ENCODE peak calls at places on chromosomes 5 and 9, in eight cellular contexts. N, T, H, M, X, A, J and R are unnamed samples.

GRCh38 chr5:56993241-56993640 is 41.3 kb upstream of the MIER3 start:
- DNase-seq in H (no peak), X (no peak), N (no peak), T (no peak), A (no peak), J (no peak), M (no peak), R (no peak)

GRCh38 chr5:159480849-159481248 is 150.6 kb upstream of the IL12B start:
- DNase-seq in J (no peak), A (no peak), N (no peak), H (no peak), X (no peak), M (no peak), T (no peak), R (no peak)

GRCh38 chr5:156354571-156354970 is 27.6 kb downstream of the SGCD start:
- DNase-seq in A (no peak), H (no peak), N (no peak), M (no peak), T (no peak), J (no peak), X (no peak), R (no peak)

GRCh38 chr9:83384214-83384613 is 154.0 kb downstream of the FRMD3 start:
- DNase-seq in T (no peak), J (no peak), A (no peak), H (no peak), X (no peak), M (no peak), N (no peak), R (no peak)

GRCh38 chr5:14465086-14465485 is 116.5 kb upstream of the OTULINL start:
- DNase-seq in A (no peak), J (no peak), N (no peak), T (no peak), X (no peak), M (no peak), H (no peak), R (peak; percentile 80)

GRCh38 chr5:84290161-84290560 is 94.5 kb downstream of the EDIL3 start:
- DNase-seq in H (no peak), M (no peak), X (peak; percentile 59), A (no peak), N (no peak), T (no peak), J (no peak), R (peak; percentile 46)

GRCh38 chr9:110303136-110303535 is 34.5 kb downstream of the TXNDC8 start:
- DNase-seq in H (no peak), M (no peak), J (no peak), A (no peak), T (no peak), N (no peak), X (no peak), R (peak; percentile 83)

GRCh38 chr9:78781681-78782080 is 484.8 kb downstream of the PSAT1 start:
- DNase-seq in A (no peak), N (no peak), H (no peak), T (no peak), X (no peak), M (no peak), J (no peak), R (no peak)

GRCh38 chr5:142426129-142426641 is 101.4 kb upstream of the SPRY4 start:
- DNase-seq in M (peak; percentile 84), X (peak; percentile 94), N (peak; percentile 57), H (no peak), A (peak; percentile 86), T (no peak), J (no peak), R (peak; percentile 84)

GRCh38 chr5:163938595-163938994 is 433.2 kb downstream of the MAT2B start:
- DNase-seq in M (no peak), H (no peak), J (no peak), T (no peak), N (no peak), X (no peak), A (no peak), R (peak; percentile 52)

GRCh38 chr5:67426961-67427630 is 230.5 kb upstream of the CD180 start:
- DNase-seq in T (no peak), X (no peak), A (no peak), J (no peak), H (no peak), N (no peak), M (no peak), R (no peak)

GRCh38 chr5:90549729-90550275 is 8.8 kb upstream of the ADGRV1 start:
- DNase-seq in H (no peak), M (no peak), T (no peak), X (no peak), A (no peak), N (no peak), J (no peak), R (no peak)

GRCh38 chr9:38362912-38363588 is 29.5 kb upstream of the ALDH1B1 start:
- DNase-seq in N (no peak), H (no peak), M (peak; percentile 76), T (no peak), A (peak; percentile 44), X (peak; percentile 85), J (peak; percentile 34), R (peak; percentile 90)

DNA sequence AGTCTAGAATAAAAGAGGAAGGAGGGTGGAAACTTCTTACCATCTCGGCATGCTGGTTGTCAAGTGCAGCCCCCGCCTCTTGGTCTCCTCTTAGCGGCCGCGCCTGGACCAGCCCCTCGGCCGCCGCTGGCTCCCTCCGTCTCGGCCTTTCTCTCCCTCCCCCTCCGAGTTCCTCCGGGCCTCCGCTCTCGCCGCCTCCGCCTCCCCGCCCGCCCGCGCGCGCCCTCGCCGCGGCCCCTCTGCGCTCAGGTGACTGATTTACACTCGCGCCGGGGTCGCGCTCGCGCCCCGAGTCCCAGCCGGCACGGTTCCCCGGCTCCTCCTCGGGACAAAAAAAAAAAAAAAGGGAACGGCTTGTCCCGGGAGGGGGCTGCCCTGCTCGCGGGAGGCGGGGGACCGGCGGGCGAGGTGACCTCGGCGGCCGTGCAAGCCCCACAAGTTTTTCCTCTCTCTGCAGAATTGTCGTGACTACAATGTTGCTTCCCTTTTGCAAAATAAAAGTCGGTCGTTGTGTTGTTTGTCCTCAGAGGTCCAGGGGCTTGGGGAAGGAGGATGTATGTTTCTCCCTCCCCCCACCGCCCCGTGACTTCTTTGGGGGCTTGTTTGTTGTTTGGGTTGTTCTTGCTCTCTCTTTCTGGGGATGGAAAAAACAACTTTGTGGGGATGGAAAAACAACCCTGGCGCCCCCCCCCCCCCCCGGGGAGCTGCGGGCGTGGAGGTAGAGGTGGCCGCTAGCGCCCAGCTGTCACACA is at the start of gene BNC2:
- DNase-seq in A (peak; percentile 56), H (peak; percentile 73), J (peak; percentile 12), M (no peak), T (no peak), X (peak; percentile 70), N (no peak), R (peak; percentile 77)
- H3K4me3 ChIP-seq in A (peak within 1 kb of the TSS; percentile 65), H (peak within 1 kb of the TSS; percentile 80), J (peak within 1 kb of the TSS; percentile 65), M (peak within 1 kb of the TSS; percentile 81), T (no peak within 1 kb of the TSS), X (peak within 1 kb of the TSS; percentile 54), N (no peak within 1 kb of the TSS), R (peak within 1 kb of the TSS; percentile 85)

DNA sequence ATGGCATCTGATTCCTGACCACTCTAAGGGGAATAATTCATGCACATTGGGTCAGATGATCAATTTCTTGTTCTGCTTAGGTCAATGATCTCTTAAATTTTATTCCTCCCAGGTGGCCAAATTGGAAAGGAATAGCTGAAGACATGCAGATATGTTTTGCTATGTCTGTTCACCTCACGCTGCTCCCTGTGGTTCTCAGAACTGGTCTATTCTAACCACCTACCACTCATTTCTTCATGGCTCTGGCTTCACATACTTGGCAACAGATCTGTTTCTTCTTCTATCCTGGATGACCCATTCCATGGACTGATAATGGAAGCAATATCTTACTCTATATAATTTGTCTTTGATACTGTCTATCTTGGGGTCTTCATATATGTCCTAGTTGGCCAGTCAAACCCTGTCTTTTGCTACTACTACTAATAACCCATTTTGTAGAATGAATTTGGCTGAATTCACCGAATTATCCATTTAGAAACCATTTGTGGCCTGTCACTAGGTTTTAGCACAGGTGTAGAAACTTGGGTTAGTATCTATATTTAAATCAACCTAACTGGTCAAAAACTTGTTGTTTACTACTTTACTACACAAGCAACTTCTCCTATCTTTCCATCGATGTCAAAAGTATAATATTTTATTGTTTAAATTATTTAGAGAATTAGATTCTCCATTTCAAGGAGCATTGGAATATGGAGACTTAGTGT is 650.9 kb downstream of the TLE4 start:
- DNase-seq in J (no peak), T (no peak), A (no peak), H (no peak), X (no peak), N (no peak), M (no peak), R (no peak)
- H3K4me3 ChIP-seq in J (no peak overlapping the region), T (no peak overlapping the region), A (no peak overlapping the region), H (no peak overlapping the region), X (no peak overlapping the region), N (no peak overlapping the region), M (no peak overlapping the region), R (no peak overlapping the region)

GRCh38 chr9:136940526-136941230 is 3.9 kb downstream of the FBXW5 start:
- DNase-seq in M (no peak), H (no peak), J (no peak), A (no peak), T (no peak), X (no peak), N (no peak), R (no peak)

GRCh38 chr9:136943291-136944093 is 1.0 kb downstream of the FBXW5 start:
- DNase-seq in M (no peak), N (no peak), A (peak; percentile 61), X (peak; percentile 15), J (no peak), T (no peak), H (no peak), R (peak; percentile 45)

GRCh38 chr9:136941231-136942111 is 3.1 kb downstream of the FBXW5 start:
- DNase-seq in H (no peak), M (no peak), N (no peak), T (no peak), A (no peak), J (no peak), X (no peak), R (no peak)

GRCh38 chr9:136942881-136943230 is 1.7 kb downstream of the FBXW5 start:
- DNase-seq in M (no peak), T (peak; percentile 48), X (no peak), H (no peak), N (no peak), A (no peak), J (no peak), R (no peak)

GRCh38 chr9:136942112-136942880 is 2.2 kb downstream of the FBXW5 start:
- DNase-seq in M (no peak), J (no peak), A (no peak), H (peak; percentile 72), T (no peak), X (no peak), N (no peak), R (no peak)
- H3K4me3 ChIP-seq in M (no peak overlapping the region), J (no peak overlapping the region), A (no peak overlapping the region), H (peak overlapping the region; percentile 90), T (no peak overlapping the region), X (no peak overlapping the region), N (no peak overlapping the region), R (peak overlapping the region; percentile 86)

DNA sequence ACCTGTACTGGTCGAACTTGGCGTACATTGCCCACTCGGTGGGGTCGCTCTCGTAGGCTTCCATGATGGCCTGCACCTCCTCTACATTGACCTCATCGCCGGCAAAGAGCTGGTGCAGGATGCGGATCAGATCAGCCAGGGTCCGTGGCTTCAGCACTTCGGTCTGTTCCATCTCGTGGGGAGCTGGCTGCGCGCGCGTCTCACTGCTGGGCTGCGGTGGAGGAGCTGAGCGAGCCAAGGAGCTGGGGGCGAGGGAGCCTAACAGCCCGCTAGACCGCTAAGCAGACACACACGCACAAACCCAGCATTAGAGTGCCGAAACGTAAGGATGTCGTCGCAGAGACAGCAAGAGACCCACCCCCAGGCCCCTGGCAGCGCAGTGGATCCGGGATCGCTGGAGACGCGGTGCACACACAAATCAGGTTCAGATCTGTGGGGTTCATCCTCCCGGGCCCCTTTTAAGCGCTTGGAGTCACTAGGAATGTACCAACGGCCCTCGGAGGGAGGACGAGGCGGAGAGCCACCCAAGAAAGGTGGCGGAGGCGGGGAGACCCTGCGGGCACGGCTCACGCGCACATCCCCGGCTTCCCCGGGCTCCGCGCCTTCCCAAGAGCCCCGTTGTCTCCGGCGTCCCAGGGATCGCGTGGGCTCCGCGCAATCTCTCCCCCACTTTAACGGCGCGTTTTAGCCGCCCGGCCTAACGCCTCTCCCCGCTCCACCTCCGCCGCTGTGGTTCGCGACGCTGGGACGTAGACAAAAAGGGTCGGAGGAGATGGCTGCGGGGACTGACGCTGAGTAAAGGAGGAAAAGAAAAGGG is at the start of gene CDO1:
- DNase-seq in A (peak; percentile 62), T (no peak), H (no peak), N (no peak), M (peak; percentile 44), X (peak; percentile 77), J (peak; percentile 75), R (peak; percentile 72)
- H3K4me3 ChIP-seq in A (peak within 1 kb of the TSS; percentile 59), T (no peak within 1 kb of the TSS), H (peak within 1 kb of the TSS; percentile 85), N (peak within 1 kb of the TSS; percentile 39), M (peak within 1 kb of the TSS; percentile 64), X (peak within 1 kb of the TSS; percentile 62), J (peak within 1 kb of the TSS; percentile 77), R (peak within 1 kb of the TSS; percentile 69)